ENCODE peak calls at places on chromosomes 3 and 15, in ten cellular contexts. I, A, T, J, V, K, P, C, L and S are unnamed samples.

GRCh38 chr3:71658131-71658530 is 67.1 kb downstream of the EIF4E3 start:
- DNase-seq in T (no peak), P (peak; percentile 98), K (peak; percentile 89), I (no peak), C (peak; percentile 21), A (peak; percentile 45), J (peak; percentile 51), L (peak; percentile 46), V (no peak), S (no peak)

GRCh38 chr3:116198087-116198486 is 247.2 kb downstream of the LSAMP start:
- DNase-seq in A (no peak), P (no peak), J (no peak), I (no peak), L (no peak), K (no peak), C (no peak), V (no peak), T (no peak), S (no peak)

GRCh38 chr3:90092994-90093393 is 985.6 kb downstream of the EPHA3 start:
- DNase-seq in T (no peak), L (no peak), I (no peak), P (no peak), J (peak; percentile 16), K (no peak), V (no peak), C (no peak), A (no peak), S (no peak)

GRCh38 chr15:88932271-88932874 is 19.2 kb upstream of the MFGE8 start:
- DNase-seq in A (no peak), K (peak; percentile 71), L (no peak), C (no peak), T (no peak), P (no peak), J (peak; percentile 26), I (no peak), V (no peak), S (no peak)

GRCh38 chr15:71596672-71597071 is 213.7 kb upstream of the NR2E3 start:
- DNase-seq in V (no peak), A (no peak), T (no peak), L (no peak), J (peak; percentile 81), I (no peak), C (no peak), K (peak; percentile 81), P (peak; percentile 57), S (no peak)

GRCh38 chr3:132161608-132162007 is 126.8 kb upstream of the CPNE4 start:
- DNase-seq in C (no peak), K (no peak), T (no peak), V (no peak), P (no peak), J (no peak), A (no peak), I (no peak), L (no peak), S (no peak)

GRCh38 chr3:134057006-134057832 is 27.5 kb upstream of the SLCO2A1 start:
- DNase-seq in L (no peak), A (no peak), K (no peak), V (no peak), J (peak; percentile 17), C (no peak), P (no peak), T (no peak), I (no peak), S (no peak)

GRCh38 chr3:50370594-50370993 is 11.3 kb upstream of the TMEM115 start:
- DNase-seq in K (no peak), P (no peak), A (peak; percentile 27), C (no peak), J (no peak), V (no peak), T (no peak), I (no peak), L (no peak), S (no peak)

GRCh38 chr15:39543651-39544050 is 37.2 kb upstream of the THBS1 start:
- DNase-seq in P (no peak), T (no peak), C (no peak), L (no peak), A (no peak), V (no peak), I (no peak), K (no peak), J (peak; percentile 32), S (no peak)
- TF ChIP-seq CTCF in P (no peak), T (no peak), C (no peak), L (no peak), A (no peak), V (no peak), I (no peak), K (no peak), J (no peak), S (no peak)

GRCh38 chr3:183178512-183178832 is 15.9 kb upstream of the LAMP3 start:
- DNase-seq in C (no peak), L (no peak), J (no peak), I (no peak), T (no peak), K (no peak), V (no peak), A (no peak), P (no peak), S (no peak)

GRCh38 chr3:183181606-183182005 is 19.1 kb upstream of the LAMP3 start:
- DNase-seq in L (no peak), J (no peak), P (no peak), A (no peak), I (no peak), K (no peak), T (no peak), V (no peak), C (no peak), S (no peak)

GRCh38 chr3:183180105-183180763 is 17.7 kb upstream of the LAMP3 start:
- DNase-seq in J (no peak), T (no peak), L (no peak), K (no peak), P (no peak), V (no peak), C (no peak), A (no peak), I (no peak), S (no peak)

GRCh38 chr3:183180765-183181295 is 18.3 kb upstream of the LAMP3 start:
- DNase-seq in P (no peak), I (no peak), T (no peak), C (no peak), L (no peak), J (no peak), V (no peak), K (no peak), A (no peak), S (no peak)

DNA sequence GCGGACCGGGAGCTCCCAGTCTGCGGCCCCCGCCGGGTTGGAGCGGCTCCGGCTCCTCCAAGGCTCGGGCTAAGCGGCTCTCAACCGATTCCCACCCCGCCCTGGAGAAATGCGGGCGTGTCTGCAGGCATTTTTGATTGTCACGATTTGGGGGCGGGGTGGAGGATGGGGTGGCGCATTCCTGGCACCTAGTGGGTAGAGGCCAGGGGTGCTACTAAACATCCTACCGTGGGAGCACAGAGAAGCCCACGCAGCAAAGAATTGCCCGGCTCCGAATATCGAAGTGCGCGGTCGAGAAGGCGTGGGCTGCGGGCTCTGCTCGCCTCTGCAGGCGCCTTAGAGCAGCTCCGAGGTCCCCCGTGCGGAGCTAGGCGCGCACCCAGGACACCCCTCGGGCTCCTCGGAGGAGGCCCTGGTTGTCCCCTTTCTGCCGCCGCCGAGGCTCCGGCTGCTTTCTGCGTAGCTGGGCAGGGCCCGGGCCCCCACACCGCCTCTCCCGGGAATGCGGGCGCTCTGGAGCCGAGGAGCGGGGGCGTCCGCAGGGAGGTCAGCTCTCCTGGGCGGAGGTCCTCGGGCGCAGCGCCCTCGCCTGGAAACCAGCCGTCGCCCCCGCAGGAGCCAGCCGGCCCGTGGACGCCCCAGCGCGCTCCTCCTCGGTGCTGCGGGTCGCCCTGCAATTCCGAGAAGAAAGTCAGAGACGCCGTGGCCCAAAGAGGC is 16.5 kb upstream of the LAMP3 start:
- DNase-seq in A (peak; percentile 75), C (peak; percentile 56), J (peak; percentile 23), T (no peak), L (peak; percentile 79), P (no peak), V (peak; percentile 46), K (peak; percentile 41), I (peak; percentile 36), S (no peak)
- TF ChIP-seq CTCF in A (no peak), C (no peak), J (no peak), T (no peak), L (peak; percentile 29), P (no peak), V (peak; percentile 54), K (peak; percentile 30), I (peak; percentile 21), S (no peak)

DNA sequence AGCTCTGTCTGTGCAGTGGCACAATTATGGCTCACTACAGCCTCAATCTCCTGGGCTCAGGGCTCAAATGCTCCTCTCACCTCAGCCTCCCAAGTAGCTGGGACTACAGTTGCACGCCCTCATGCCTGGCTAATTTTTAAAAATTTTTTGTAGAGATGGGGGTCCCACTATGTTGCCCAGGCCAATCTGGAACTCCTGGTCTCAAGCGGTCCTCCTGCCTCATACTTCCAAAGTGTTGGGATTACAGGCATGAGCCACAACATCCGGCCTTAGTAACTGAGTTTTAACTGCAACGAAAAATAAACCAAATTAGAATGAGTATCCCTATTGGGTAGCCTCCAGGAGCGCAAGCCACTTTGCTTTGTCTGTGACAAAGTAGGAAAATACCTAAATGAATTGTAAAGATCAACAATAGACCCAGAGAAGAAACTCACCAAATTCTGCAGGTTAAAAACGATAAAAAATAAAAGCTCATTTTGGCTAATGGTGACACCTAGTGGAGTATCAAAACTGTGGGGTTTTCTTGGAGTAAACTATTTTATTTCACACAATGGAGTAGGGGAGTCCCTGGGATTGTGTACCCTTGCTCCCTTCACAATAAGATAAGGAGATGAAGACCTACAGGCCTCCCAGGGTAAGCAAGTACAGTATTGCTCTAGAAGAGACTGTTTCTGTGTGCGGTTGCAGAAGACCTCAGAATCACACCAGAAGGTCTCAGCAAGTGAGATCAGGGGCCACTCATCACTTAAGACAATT is 21.0 kb upstream of the CA12 start:
- DNase-seq in T (no peak), L (no peak), P (no peak), I (peak; percentile 55), V (no peak), A (peak; percentile 32), K (no peak), C (no peak), J (peak; percentile 73), S (no peak)
- TF ChIP-seq CTCF in T (peak; percentile 63), L (peak; percentile 63), P (peak; percentile 46), I (peak; percentile 94), V (peak; percentile 62), A (no peak), K (peak; percentile 76), C (peak; percentile 53), J (peak; percentile 71), S (no peak)

DNA sequence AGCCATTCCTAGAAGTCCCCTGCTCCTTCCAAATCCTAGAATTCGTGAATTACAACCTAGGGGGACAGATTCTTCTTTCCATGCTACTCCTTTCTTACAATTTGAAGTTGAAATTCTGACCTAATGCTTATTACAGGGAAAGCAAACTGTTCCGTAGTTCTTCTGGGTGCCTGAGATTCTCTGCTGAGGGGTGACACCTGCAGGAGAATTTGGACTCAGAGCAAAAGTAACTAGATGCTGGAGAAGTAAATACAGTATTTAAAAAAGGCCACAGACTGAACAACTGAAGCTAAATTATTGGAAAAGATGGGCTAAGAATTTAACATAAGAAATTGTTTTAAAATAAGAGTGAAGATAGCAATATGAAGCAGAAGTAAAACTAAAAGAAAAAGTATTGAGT is 37.9 kb downstream of the ACAD9 start:
- DNase-seq in P (no peak), L (no peak), V (no peak), I (no peak), A (no peak), T (no peak), C (no peak), J (no peak), K (no peak), S (no peak)
- TF ChIP-seq CTCF in P (no peak), L (no peak), V (no peak), I (no peak), A (no peak), T (no peak), C (no peak), J (no peak), K (peak; percentile 47), S (no peak)

GRCh38 chr3:119781330-119782198 is at the start of gene NR1I2:
- DNase-seq in P (no peak), J (no peak), A (no peak), L (no peak), V (no peak), T (no peak), K (no peak), C (peak; percentile 67), I (no peak), S (no peak)
- TF ChIP-seq CTCF in P (no peak), J (no peak), A (no peak), L (no peak), V (no peak), T (no peak), K (no peak), C (no peak), I (no peak), S (no peak)